ENCODE peak calls at places on chromosomes 6 and 20, in ten cellular contexts. J, Z, R, G, X, U, V, Y, W and I are unnamed samples. For H3K4me1, the result is how much of the 10 kb centered on the place peaks cover.

GRCh38 chr6:20402181-20403079 is 751 bp downstream of the E2F3 start:
- DNase-seq in G (peak), R (peak), X (peak), J (peak), Y (peak), Z (peak), W (peak), U (peak), V (peak), I (no peak)

GRCh38 chr6:121544691-121545090 is 109.2 kb downstream of the GJA1 start:
- DNase-seq in Y (no peak), X (no peak), U (no peak), J (no peak), R (no peak), V (no peak), Z (no peak), G (no peak), W (no peak), I (no peak)

GRCh38 chr6:157323924-157324276 is 581 bp upstream of the TMEM242 start:
- DNase-seq in R (peak), X (peak), G (peak), Z (peak), W (peak), Y (peak), J (peak), V (peak), U (peak), I (peak)

GRCh38 chr6:45036101-45036500 is 292.0 kb upstream of the RUNX2 start:
- DNase-seq in G (no peak), U (no peak), Y (no peak), Z (no peak), W (no peak), X (no peak), V (no peak), J (no peak), R (no peak), I (no peak)

GRCh38 chr20:63282946-63283345 is 10.0 kb upstream of the COL20A1 start:
- DNase-seq in X (no peak), W (no peak), V (no peak), J (no peak), Y (no peak), G (no peak), Z (no peak), R (no peak), U (peak), I (peak)

GRCh38 chr6:26414281-26414680 is 12.2 kb downstream of the BTN3A1 start:
- DNase-seq in V (no peak), X (no peak), Y (no peak), G (no peak), W (no peak), Z (no peak), R (no peak), J (no peak), U (no peak), I (no peak)

GRCh38 chr6:72769459-72770125 is 147.7 kb downstream of the KCNQ5 start:
- DNase-seq in V (no peak), Y (no peak), X (no peak), G (no peak), Z (no peak), W (no peak), R (no peak), J (no peak), U (no peak), I (no peak)

GRCh38 chr20:45781391-45781931 is 10.2 kb downstream of the WFDC3 start:
- DNase-seq in X (no peak), U (no peak), W (no peak), R (no peak), Z (no peak), G (no peak), V (no peak), Y (no peak), J (no peak), I (no peak)

GRCh38 chr6:168895102-168895812 is 358.4 kb downstream of the THBS2 start:
- DNase-seq in W (peak), G (peak), V (peak), X (peak), U (peak), J (peak), R (peak), Z (peak), Y (peak), I (no peak)

GRCh38 chr20:23889775-23890187 is 10.2 kb upstream of the CST5 start:
- DNase-seq in Z (no peak), U (peak), W (peak), G (peak), Y (peak), J (no peak), X (peak), R (peak), V (peak), I (no peak)

GRCh38 chr6:48109902-48110301 is 1.1 kb downstream of the PTCHD4 start:
- DNase-seq in Z (no peak), Y (no peak), G (no peak), J (no peak), U (no peak), V (no peak), X (no peak), W (no peak), R (no peak), I (no peak)

GRCh38 chr6:138691595-138692057 is 81.9 kb upstream of the CCDC28A start:
- DNase-seq in X (peak), J (no peak), Y (no peak), G (no peak), V (peak), R (no peak), U (no peak), W (peak), Z (no peak), I (no peak)

GRCh38 chr6:27188885-27189418 is 58.5 kb upstream of the PRSS16 start:
- DNase-seq in U (no peak), Z (peak), Y (peak), X (peak), V (peak), J (no peak), R (peak), W (peak), G (no peak), I (no peak)

GRCh38 chr20:13493143-13493542 is 145.6 kb downstream of the TASP1 start:
- DNase-seq in J (no peak), Y (no peak), U (no peak), W (peak), V (peak), X (peak), Z (no peak), G (peak), R (no peak), I (no peak)

GRCh38 chr20:768426-768978 is at the start of gene SLC52A3:
- DNase-seq in R (no peak), G (peak), X (peak), U (peak), Z (peak), W (peak), V (no peak), J (no peak), Y (peak), I (peak)

GRCh38 chr20:47809561-47809960 is 24.3 kb upstream of the SULF2 start:
- DNase-seq in Y (no peak), R (no peak), V (no peak), U (no peak), W (peak), X (no peak), J (no peak), Z (no peak), G (peak), I (peak)

GRCh38 chr6:140537211-140537610 is 1162.8 kb upstream of the CITED2 start:
- DNase-seq in R (no peak), J (no peak), W (peak), Z (no peak), U (no peak), V (no peak), X (no peak), Y (no peak), G (no peak), I (no peak)

GRCh38 chr6:30156262-30156599 is 4.8 kb downstream of the TRIM10 start:
- DNase-seq in W (no peak), G (no peak), V (no peak), X (no peak), U (no peak), R (no peak), Z (peak), J (no peak), Y (peak), I (no peak)

GRCh38 chr6:13496508-13497180 is 9.2 kb upstream of the GFOD1 start:
- DNase-seq in J (no peak), V (no peak), G (no peak), X (no peak), U (no peak), W (peak), Z (no peak), R (no peak), Y (no peak), I (no peak)

GRCh38 chr6:151089916-151090443 is 149.8 kb upstream of the AKAP12 start:
- DNase-seq in W (no peak), Z (no peak), X (no peak), V (no peak), U (no peak), Y (no peak), R (no peak), G (peak), J (no peak), I (no peak)

GRCh38 chr20:39105551-39105950 is 143.4 kb downstream of the DHX35 start:
- DNase-seq in Z (no peak), Y (no peak), J (no peak), R (no peak), G (no peak), V (no peak), X (no peak), W (no peak), U (no peak), I (no peak)

GRCh38 chr6:3623451-3624267 is 127.9 kb downstream of the PXDC1 start:
- DNase-seq in W (no peak), R (no peak), V (no peak), Y (no peak), G (peak), J (no peak), U (no peak), Z (no peak), X (no peak), I (no peak)

GRCh38 chr20:33653218-33653899 is 8.8 kb upstream of the C20orf144 start:
- DNase-seq in U (no peak), G (peak), Y (no peak), J (peak), W (peak), V (peak), Z (peak), R (no peak), X (peak), I (peak)

GRCh38 chr6:150145427-150145826 is 2.6 kb downstream of the PPP1R14C start:
- DNase-seq in G (no peak), X (no peak), R (no peak), Z (no peak), Y (no peak), J (no peak), U (no peak), W (no peak), V (no peak), I (no peak)

GRCh38 chr6:79909517-79909916 is 37.8 kb downstream of the ELOVL4 start:
- DNase-seq in Z (no peak), X (no peak), J (no peak), R (no peak), Y (no peak), V (no peak), W (no peak), U (no peak), G (no peak), I (no peak)

GRCh38 chr20:45235995-45236394 is 14.8 kb downstream of the SEMG2 start:
- DNase-seq in V (no peak), G (peak), W (peak), R (no peak), Y (no peak), Z (no peak), J (no peak), X (peak), U (no peak), I (peak)

GRCh38 chr6:118923035-118923434 is 11.9 kb downstream of the MCM9 start:
- DNase-seq in U (no peak), X (no peak), V (no peak), W (no peak), G (no peak), R (no peak), Y (no peak), Z (no peak), J (no peak), I (no peak)

GRCh38 chr6:13679996-13680395 is 31.6 kb downstream of the RANBP9 start:
- DNase-seq in U (no peak), Z (no peak), G (no peak), J (no peak), X (no peak), V (no peak), Y (no peak), W (no peak), R (no peak), I (no peak)

GRCh38 chr6:53752440-53752839 is 42.4 kb upstream of the LRRC1 start:
- DNase-seq in Z (no peak), V (no peak), X (no peak), U (no peak), J (no peak), W (no peak), R (no peak), Y (no peak), G (no peak), I (no peak)

GRCh38 chr20:9112541-9113515 is 43.9 kb downstream of the PLCB4 start:
- DNase-seq in J (no peak), U (no peak), R (no peak), Z (peak), V (no peak), X (no peak), Y (no peak), G (no peak), W (no peak), I (no peak)

GRCh38 chr6:106380407-106380806 is 19.9 kb downstream of the CRYBG1 start:
- DNase-seq in G (no peak), V (no peak), Z (no peak), Y (no peak), R (no peak), X (no peak), J (no peak), U (no peak), W (no peak), I (no peak)

GRCh38 chr6:111552999-111553398 is 52.7 kb downstream of the TRAF3IP2 start:
- DNase-seq in J (no peak), Z (no peak), G (peak), V (no peak), W (peak), R (no peak), X (no peak), U (no peak), Y (no peak), I (no peak)
- H3K4me1 ChIP-seq in J (under half), Z (under half), G (under half), V (under half), W (under half), R (under half), X (under half), U (under half), Y (under half), I (under half)

DNA sequence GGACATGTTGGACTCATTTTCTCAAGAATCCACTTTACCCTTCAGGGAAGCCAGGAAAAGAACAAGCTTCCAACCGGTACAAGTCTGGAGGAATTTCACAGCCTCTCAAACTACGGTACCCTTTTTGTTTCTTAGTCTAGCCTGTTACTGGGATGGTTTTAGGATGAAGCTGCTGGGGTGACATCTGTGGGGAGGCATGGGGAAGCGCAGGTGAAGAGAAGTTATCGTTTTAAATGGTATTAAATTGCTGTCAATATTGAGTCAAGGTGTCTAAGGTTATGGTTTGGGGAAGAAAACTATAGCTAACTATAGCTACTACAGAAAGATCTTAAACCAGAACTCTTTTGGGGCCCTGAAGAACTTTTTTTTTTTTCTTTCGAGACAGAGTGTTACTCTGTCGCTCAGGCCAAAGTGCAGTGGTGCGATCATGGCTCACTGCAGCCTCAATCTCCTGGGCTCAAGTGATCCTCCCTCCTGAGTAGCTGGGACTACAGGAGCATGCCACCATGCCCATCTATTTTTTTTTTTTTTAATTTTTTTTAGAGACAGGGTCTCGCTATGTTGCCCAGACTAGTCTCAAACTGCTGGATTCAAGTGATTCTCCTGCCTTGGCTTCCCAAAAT is 128.7 kb downstream of the RIN2 start:
- DNase-seq in G (peak), X (peak), J (no peak), U (no peak), R (no peak), W (peak), Z (no peak), V (no peak), Y (no peak), I (no peak)
- H3K4me1 ChIP-seq in G (under half), X (under half), J (under half), U (half or more), R (half or more), W (under half), Z (under half), V (under half), Y (under half), I (under half)

DNA sequence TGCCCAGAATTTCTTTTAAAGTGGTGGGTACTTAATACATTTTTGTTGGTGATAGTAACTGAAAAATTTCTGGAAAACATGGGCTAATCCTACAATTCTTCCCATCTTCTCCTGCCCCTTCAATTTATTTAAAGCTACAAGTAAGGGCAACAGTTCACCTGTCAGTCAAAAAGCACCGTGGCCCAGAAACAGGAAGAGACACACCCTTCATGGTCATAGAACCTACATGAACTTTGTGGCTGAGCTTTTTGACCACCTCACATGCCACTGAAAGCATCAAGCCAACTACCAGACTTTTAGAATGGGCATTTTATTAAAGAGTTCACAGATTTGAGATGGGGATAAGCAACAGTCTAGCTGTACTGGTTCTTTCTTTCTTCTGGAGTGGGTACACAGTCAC is 201.1 kb upstream of the CNR1 start:
- DNase-seq in G (no peak), Y (no peak), V (no peak), U (no peak), J (no peak), R (no peak), X (no peak), W (no peak), Z (no peak), I (no peak)
- H3K4me1 ChIP-seq in G (under half), Y (under half), V (under half), U (under half), J (under half), R (under half), X (under half), W (under half), Z (under half), I (under half)

GRCh38 chr6:6881438-6882267 is 226.1 kb upstream of the RREB1 start:
- DNase-seq in R (no peak), Y (no peak), V (no peak), U (no peak), G (peak), J (no peak), W (peak), X (no peak), Z (no peak), I (no peak)

GRCh38 chr6:6882593-6882992 is 225.2 kb upstream of the RREB1 start:
- DNase-seq in X (no peak), R (no peak), J (no peak), W (no peak), U (no peak), Y (no peak), Z (no peak), V (no peak), G (no peak), I (no peak)

GRCh38 chr6:6875818-6876470 is 231.8 kb upstream of the RREB1 start:
- DNase-seq in G (no peak), Z (no peak), U (no peak), J (no peak), Y (no peak), R (no peak), W (no peak), V (no peak), X (no peak), I (no peak)

GRCh38 chr6:6880745-6881437 is 226.9 kb upstream of the RREB1 start:
- DNase-seq in Y (no peak), R (no peak), W (peak), V (no peak), U (no peak), G (peak), X (no peak), J (no peak), Z (no peak), I (no peak)

DNA sequence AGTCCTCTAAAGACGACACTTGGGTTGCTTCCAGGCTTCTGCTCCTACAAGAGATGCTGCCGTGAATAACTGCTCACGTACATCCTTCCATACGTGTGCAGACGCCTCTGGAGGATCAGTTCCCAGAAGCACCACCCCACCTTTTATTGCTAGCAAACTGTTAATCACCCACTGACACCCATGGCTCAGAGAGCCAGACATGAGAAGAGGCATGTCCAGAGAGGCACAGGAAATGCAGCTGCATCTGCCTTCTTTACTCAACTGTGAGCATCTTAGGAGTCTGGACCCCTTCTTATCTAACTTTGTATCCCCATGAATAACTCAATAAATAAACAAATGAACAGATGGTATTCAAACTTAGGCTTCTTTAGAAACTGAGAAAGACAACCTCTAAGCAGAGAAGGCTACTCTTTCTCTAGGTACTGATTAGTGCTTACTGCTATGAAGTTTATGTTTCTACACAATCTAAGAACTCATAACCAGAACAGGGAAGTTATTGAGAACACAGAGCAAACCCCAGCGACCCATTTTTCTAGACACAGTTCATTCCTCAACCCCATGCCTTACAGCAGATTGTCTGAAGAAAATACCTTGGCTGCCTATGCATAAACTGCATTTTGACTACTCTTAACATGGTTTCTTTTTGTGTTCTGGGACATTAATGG is 228.7 kb upstream of the RREB1 start:
- DNase-seq in G (no peak), X (no peak), Z (no peak), W (no peak), J (no peak), Y (no peak), U (no peak), V (no peak), R (no peak), I (no peak)
- H3K4me1 ChIP-seq in G (under half), X (under half), Z (under half), W (under half), J (under half), Y (under half), U (under half), V (under half), R (under half), I (under half)

DNA sequence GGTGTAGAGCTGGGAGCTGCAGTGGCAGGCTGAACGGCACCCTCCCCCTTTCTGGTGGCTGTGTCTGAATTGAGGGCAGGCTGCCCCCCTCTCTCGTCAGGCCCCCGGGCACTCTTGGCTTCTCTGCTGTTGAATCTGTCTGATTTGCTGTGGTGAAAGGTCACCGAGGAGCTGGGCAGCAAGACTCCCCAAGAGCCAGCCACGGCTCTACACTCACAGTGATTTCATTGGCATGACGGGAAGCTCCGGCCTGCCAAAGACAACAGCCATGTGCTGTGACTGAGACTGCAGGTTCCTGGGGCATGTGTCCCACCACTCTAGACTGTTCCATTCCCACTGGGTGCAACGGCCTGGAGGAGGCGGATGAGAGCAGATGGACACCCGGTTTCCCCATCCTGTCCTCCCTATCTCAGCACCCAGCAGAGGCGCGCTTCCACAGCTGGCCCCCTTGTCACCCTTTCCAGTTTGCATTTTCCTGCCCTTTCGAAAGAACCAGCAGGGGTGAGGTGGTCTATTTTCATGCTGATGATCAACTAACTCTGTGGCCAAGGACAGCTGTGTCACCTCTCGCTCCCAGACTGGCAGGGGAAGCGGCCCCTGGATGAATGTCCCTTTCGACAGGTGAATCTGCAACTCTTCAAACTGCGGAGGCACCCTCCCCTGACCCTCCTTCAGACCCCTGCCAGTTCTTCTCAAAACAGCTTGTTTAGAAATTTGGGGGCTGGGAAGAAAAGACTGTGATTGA is 2.2 kb downstream of the APCDD1L start:
- DNase-seq in W (peak), R (no peak), X (no peak), J (peak), U (no peak), G (peak), Z (no peak), Y (peak), V (no peak), I (peak)
- H3K4me1 ChIP-seq in W (under half), R (under half), X (under half), J (under half), U (under half), G (under half), Z (under half), Y (under half), V (under half), I (under half)

GRCh38 chr6:133242761-133243590 is 1.8 kb downstream of the EYA4 start:
- DNase-seq in J (no peak), V (peak), W (peak), Z (no peak), Y (no peak), G (peak), U (peak), X (peak), R (no peak), I (peak)
- H3K4me1 ChIP-seq in J (under half), V (under half), W (under half), Z (under half), Y (under half), G (under half), U (under half), X (under half), R (under half), I (under half)